ENCODE peak calls at places on chromosomes 16 and 17, in ten cellular contexts. Y, T, R, Z, O, U, L, X, W and B are unnamed samples.

GRCh38 chr16:69145658-69146057 is 13.2 kb downstream of the UTP4 start:
- DNase-seq in Y (no peak), T (no peak), R (peak; percentile 66), Z (no peak), O (no peak), U (no peak), L (peak; percentile 21), X (no peak), W (peak; percentile 17), B (peak; percentile 27)

GRCh38 chr17:68981288-68981687 is 26.1 kb upstream of the ABCA8 start:
- DNase-seq in Y (peak; percentile 94), T (no peak), R (peak; percentile 39), Z (peak; percentile 74), O (peak; percentile 92), U (no peak), L (peak; percentile 86), X (no peak), W (peak; percentile 36), B (no peak)

GRCh38 chr17:56640116-56640515 is 46.6 kb downstream of the NOG start:
- DNase-seq in Y (no peak), T (no peak), R (no peak), Z (no peak), O (no peak), U (no peak), L (no peak), X (no peak), W (no peak), B (no peak)

GRCh38 chr17:65482201-65482600 is 79.2 kb downstream of the AXIN2 start:
- DNase-seq in Y (no peak), T (no peak), R (no peak), Z (no peak), O (no peak), U (no peak), L (no peak), X (no peak), W (no peak), B (no peak)

GRCh38 chr17:4301066-4301465 is 37.3 kb upstream of the ANKFY1 start:
- DNase-seq in Y (no peak), T (no peak), R (no peak), Z (no peak), O (no peak), U (no peak), L (no peak), X (peak; percentile 19), W (no peak), B (no peak)

GRCh38 chr17:19398301-19399181 is 11.6 kb upstream of the MFAP4 start:
- DNase-seq in Y (peak; percentile 35), T (no peak), R (peak; percentile 52), Z (peak; percentile 77), O (peak; percentile 56), U (no peak), L (peak; percentile 79), X (peak; percentile 43), W (no peak), B (no peak)

GRCh38 chr17:42274812-42275526 is 1.2 kb downstream of the STAT5B start:
- DNase-seq in Y (no peak), T (no peak), R (no peak), Z (no peak), O (no peak), U (no peak), L (no peak), X (no peak), W (no peak), B (no peak)

GRCh38 chr16:4415538-4416199 is 727 bp downstream of the CORO7 start:
- DNase-seq in Y (no peak), T (peak; percentile 73), R (peak; percentile 44), Z (peak; percentile 76), O (peak; percentile 28), U (no peak), L (no peak), X (peak; percentile 54), W (no peak), B (no peak)

GRCh38 chr17:75487351-75488070 is 27.8 kb downstream of the CASKIN2 start:
- DNase-seq in Y (peak; percentile 4), T (peak; percentile 45), R (no peak), Z (no peak), O (no peak), U (no peak), L (no peak), X (peak; percentile 36), W (no peak), B (no peak)

GRCh38 chr17:76631821-76632565 is 11.6 kb downstream of the ST6GALNAC1 start:
- DNase-seq in Y (no peak), T (peak; percentile 35), R (no peak), Z (no peak), O (no peak), U (no peak), L (no peak), X (no peak), W (peak; percentile 28), B (no peak)

GRCh38 chr17:69220098-69220497 is 8.5 kb downstream of the ABCA10 start:
- DNase-seq in Y (no peak), T (no peak), R (no peak), Z (no peak), O (no peak), U (no peak), L (no peak), X (no peak), W (no peak), B (no peak)

GRCh38 chr16:80058236-80058635 is 457.7 kb upstream of the MAF start:
- DNase-seq in Y (peak; percentile 17), T (no peak), R (no peak), Z (peak; percentile 69), O (no peak), U (no peak), L (peak; percentile 10), X (peak; percentile 45), W (no peak), B (no peak)

GRCh38 chr17:10121971-10122707 is 76.3 kb downstream of the GAS7 start:
- DNase-seq in Y (no peak), T (no peak), R (no peak), Z (peak; percentile 74), O (no peak), U (no peak), L (no peak), X (peak; percentile 51), W (peak; percentile 19), B (no peak)

GRCh38 chr17:18161226-18162094 is 22.2 kb upstream of the ALKBH5 start:
- DNase-seq in Y (no peak), T (no peak), R (no peak), Z (no peak), O (no peak), U (no peak), L (no peak), X (no peak), W (peak; percentile 27), B (no peak)

GRCh38 chr17:79617304-79617703 is 6.5 kb upstream of the RBFOX3 start:
- DNase-seq in Y (no peak), T (no peak), R (no peak), Z (peak; percentile 34), O (no peak), U (no peak), L (no peak), X (no peak), W (no peak), B (no peak)
- H3K27me3 ChIP-seq in Y (peaks cover 31% of the 10 kb centered on the region), T (no peaks in the 10 kb centered on the region), R (peaks cover 26% of the 10 kb centered on the region), Z (no peaks in the 10 kb centered on the region), O (peaks cover 88% of the 10 kb centered on the region), U (peaks cover 52% of the 10 kb centered on the region), L (no peaks in the 10 kb centered on the region), X (peaks cover 85% of the 10 kb centered on the region), W (peaks cover 36% of the 10 kb centered on the region), B (peaks cover 78% of the 10 kb centered on the region)

DNA sequence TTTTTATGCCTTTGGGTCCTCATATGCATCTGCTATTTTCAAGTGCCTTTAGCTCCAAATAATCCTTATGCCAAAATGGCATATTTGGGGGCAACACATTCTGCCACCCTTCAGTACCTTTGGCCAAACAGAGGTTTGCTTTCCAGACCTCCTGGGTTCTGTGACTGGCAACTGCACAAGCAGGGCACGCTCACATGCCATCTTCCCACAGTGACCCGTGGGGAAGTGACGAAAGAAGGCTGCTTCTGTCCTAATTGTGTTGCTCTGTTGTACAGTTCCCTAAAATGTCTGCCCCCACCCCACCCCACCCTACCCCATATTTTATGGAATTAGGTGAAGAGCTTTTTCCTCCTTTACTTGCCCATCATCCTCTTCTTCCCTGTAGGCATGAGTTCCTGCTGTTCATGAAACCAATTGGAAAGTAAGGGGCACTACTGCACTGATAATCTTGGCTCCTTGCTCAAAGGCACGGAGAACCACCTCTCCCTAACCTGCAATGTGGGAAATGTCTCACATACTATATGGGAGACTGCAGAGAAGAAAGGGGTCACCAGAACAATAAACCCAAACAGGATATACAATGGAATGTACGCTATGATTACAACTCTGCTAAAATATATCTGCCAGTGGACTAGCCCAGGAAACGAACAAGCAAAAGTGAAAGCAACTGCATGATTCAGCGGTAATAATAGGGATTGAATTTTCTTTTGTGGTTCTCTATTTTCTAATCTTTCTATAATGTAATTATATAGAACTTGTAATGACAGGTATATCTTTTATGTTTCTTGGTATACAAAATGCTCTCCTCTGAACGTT is 3.3 kb upstream of the SLFN12L start:
- DNase-seq in Y (peak; percentile 53), T (peak; percentile 55), R (peak; percentile 33), Z (no peak), O (peak; percentile 17), U (no peak), L (peak; percentile 59), X (no peak), W (peak; percentile 51), B (no peak)
- H3K4me3 ChIP-seq in Y (no peak overlapping the region), T (peak overlapping the region; percentile 97), R (peak overlapping the region; percentile 57), Z (peak overlapping the region; percentile 37), O (peak overlapping the region; percentile 30), U (no peak overlapping the region), L (peak overlapping the region; percentile 42), X (peak overlapping the region; percentile 38), W (peak overlapping the region; percentile 41), B (peak overlapping the region; percentile 19)

GRCh38 chr16:30380072-30380471 is 2.3 kb downstream of the SEPTIN1 start:
- DNase-seq in Y (no peak), T (no peak), R (no peak), Z (no peak), O (no peak), U (no peak), L (no peak), X (no peak), W (no peak), B (no peak)
- H3K4me1 ChIP-seq in Y (peaks cover 18% of the 10 kb centered on the region), T (peaks cover 74% of the 10 kb centered on the region), R (peaks cover 9% of the 10 kb centered on the region), Z (no peaks in the 10 kb centered on the region), O (peaks cover 6% of the 10 kb centered on the region), U (peaks cover 33% of the 10 kb centered on the region), L (peaks cover 9% of the 10 kb centered on the region), X (peaks cover 25% of the 10 kb centered on the region), W (peaks cover 7% of the 10 kb centered on the region), B (peaks cover 8% of the 10 kb centered on the region)

GRCh38 chr16:30358577-30358936 is 3.4 kb upstream of the CD2BP2 start:
- DNase-seq in Y (no peak), T (no peak), R (no peak), Z (no peak), O (no peak), U (no peak), L (no peak), X (no peak), W (no peak), B (no peak)

GRCh38 chr16:30361180-30361579 is 6.1 kb upstream of the CD2BP2 start:
- DNase-seq in Y (no peak), T (no peak), R (no peak), Z (no peak), O (no peak), U (no peak), L (no peak), X (no peak), W (no peak), B (no peak)

GRCh38 chr16:30358990-30359870 is 4.1 kb upstream of the CD2BP2 start:
- DNase-seq in Y (no peak), T (no peak), R (no peak), Z (peak; percentile 62), O (no peak), U (no peak), L (no peak), X (no peak), W (no peak), B (no peak)

GRCh38 chr16:30357715-30358576 is 2.8 kb upstream of the CD2BP2 start:
- DNase-seq in Y (no peak), T (no peak), R (no peak), Z (no peak), O (no peak), U (no peak), L (no peak), X (no peak), W (no peak), B (no peak)

GRCh38 chr16:30359871-30360170 is 4.7 kb upstream of the CD2BP2 start:
- DNase-seq in Y (no peak), T (no peak), R (no peak), Z (no peak), O (no peak), U (no peak), L (no peak), X (no peak), W (no peak), B (no peak)
- H3K27me3 ChIP-seq in Y (no peaks in the 10 kb centered on the region), T (no peaks in the 10 kb centered on the region), R (no peaks in the 10 kb centered on the region), Z (no peaks in the 10 kb centered on the region), O (no peaks in the 10 kb centered on the region), U (no peaks in the 10 kb centered on the region), L (no peaks in the 10 kb centered on the region), X (no peaks in the 10 kb centered on the region), W (no peaks in the 10 kb centered on the region), B (no peaks in the 10 kb centered on the region)